ENCODE peak calls at places on chromosome 11, in five cellular contexts. Y, X, B, C and F are unnamed samples.

GRCh38 chr11:125351045-125351867 is 144.8 kb downstream of the FEZ1 start:
- DNase-seq in X (no peak), B (no peak), Y (no peak), C (no peak), F (no peak)

GRCh38 chr11:110379936-110380335 is 49.8 kb upstream of the FDX1 start:
- DNase-seq in Y (no peak), C (no peak), X (no peak), B (no peak), F (no peak)

GRCh38 chr11:71223671-71224660 is 28.4 kb downstream of the SHANK2 start:
- DNase-seq in C (no peak), B (no peak), X (no peak), Y (no peak), F (no peak)

GRCh38 chr11:90601261-90601660 is 378.4 kb upstream of the CHORDC1 start:
- DNase-seq in X (no peak), B (no peak), C (no peak), Y (no peak), F (no peak)

GRCh38 chr11:123357990-123358827 is 71.9 kb upstream of the GRAMD1B start:
- DNase-seq in X (peak), C (no peak), Y (peak), B (peak), F (no peak)

GRCh38 chr11:12075822-12076821 is 34.3 kb upstream of the MICAL2 start:
- DNase-seq in X (no peak), Y (no peak), C (no peak), B (peak), F (no peak)

GRCh38 chr11:119084663-119085522 is at the start of gene HMBS:
- DNase-seq in B (peak), X (peak), Y (peak), C (peak), F (peak)

GRCh38 chr11:128738942-128739341 is 45.1 kb downstream of the FLI1 start:
- DNase-seq in X (no peak), B (no peak), C (no peak), Y (no peak), F (no peak)

GRCh38 chr11:60941371-60942119 is 10.4 kb downstream of the SLC15A3 start:
- DNase-seq in Y (no peak), B (no peak), C (no peak), X (peak), F (no peak)